ENCODE peak calls at places on chromosomes 5 and 9, in seven cellular contexts. U is left lobe of liver; Q is NCI-H2081; O is posterior cingulate gyrus; T is tibial nerve; R is GM23248; I is stimulated activated CD8-positive, alpha-beta memory T cell treated with anti-CD3 and anti-CD28 coated beads, Interleukin-7, amount 100 ng/mL, for 24 hours. A is an unnamed sample.

GRCh38 chr9:112218908-112219307 is 43.8 kb upstream of the SUSD1 start:
- DNase-seq in U (no peak), Q (no peak), O (no peak), T (no peak), R (no peak), I (no peak), A (peak; percentile 91)

GRCh38 chr9:98356953-98357352 is 101.5 kb upstream of the TBC1D2 start:
- DNase-seq in U (no peak), Q (no peak), O (no peak), T (no peak), R (peak; percentile 50), I (no peak), A (no peak)

GRCh38 chr5:78565395-78565794 is 83.2 kb downstream of the LHFPL2 start:
- DNase-seq in U (no peak), Q (no peak), O (no peak), T (no peak), R (no peak), I (no peak), A (no peak)

GRCh38 chr9:120937127-120937526 is 10.5 kb upstream of the TRAF1 start:
- DNase-seq in U (no peak), Q (no peak), O (no peak), T (peak; percentile 49), R (no peak), I (no peak), A (no peak)

GRCh38 chr9:133140606-133141005 is 19.6 kb upstream of the RALGDS start:
- DNase-seq in U (no peak), Q (no peak), O (no peak), T (no peak), R (no peak), I (no peak), A (no peak)

GRCh38 chr9:137323531-137324331 is 21.7 kb upstream of the NRARP start:
- DNase-seq in U (no peak), Q (no peak), O (peak; percentile 66), T (no peak), R (no peak), I (no peak), A (no peak)

GRCh38 chr5:175281714-175282113 is 162.3 kb downstream of the DRD1 start:
- DNase-seq in U (no peak), Q (no peak), O (no peak), T (no peak), R (no peak), I (no peak), A (peak; percentile 9)

GRCh38 chr5:73215891-73216610 is 43.1 kb downstream of the TMEM174 start:
- DNase-seq in U (peak; percentile 78), Q (peak; percentile 76), O (peak; percentile 94), T (peak; percentile 85), R (peak; percentile 92), I (peak; percentile 36), A (peak; percentile 68)

GRCh38 chr5:176731506-176732192 is 78.7 kb upstream of the UNC5A start:
- DNase-seq in U (no peak), Q (no peak), O (peak; percentile 72), T (no peak), R (no peak), I (no peak), A (no peak)

GRCh38 chr5:72244862-72245371 is 75.1 kb downstream of the MRPS27 start:
- DNase-seq in U (no peak), Q (peak; percentile 45), O (peak; percentile 86), T (no peak), R (peak; percentile 78), I (no peak), A (peak; percentile 61)

GRCh38 chr5:32115985-32116384 is 58.1 kb downstream of the GOLPH3 start:
- DNase-seq in U (no peak), Q (peak; percentile 17), O (no peak), T (no peak), R (peak; percentile 21), I (no peak), A (no peak)

GRCh38 chr5:17005087-17005828 is 69.2 kb upstream of the MYO10 start:
- DNase-seq in U (no peak), Q (no peak), O (no peak), T (no peak), R (no peak), I (no peak), A (no peak)

GRCh38 chr5:122262107-122262506 is 49.9 kb upstream of the SNCAIP start:
- DNase-seq in U (no peak), Q (no peak), O (no peak), T (no peak), R (peak; percentile 79), I (no peak), A (no peak)

GRCh38 chr5:50445281-50445949 is 4.3 kb upstream of the EMB start:
- DNase-seq in U (no peak), Q (no peak), O (no peak), T (no peak), R (no peak), I (no peak), A (peak; percentile 69)

A was measured in GM12865.